ENCODE peak calls at places on chromosomes 16 and 17, in seven cellular contexts. N, C, X, Y, F, H and U are unnamed samples.

GRCh38 chr17:3695723-3696411 is at the start of gene P2RX5:
- DNase-seq in X (no peak), C (no peak), Y (no peak), F (peak; percentile 13), N (peak; percentile 17), H (peak; percentile 47), U (no peak)

GRCh38 chr17:41629826-41630670 is 5.7 kb upstream of the KRT17 start:
- DNase-seq in H (no peak), N (no peak), F (no peak), X (no peak), Y (no peak), C (no peak), U (no peak)

GRCh38 chr17:79993390-79994221 is 42.1 kb downstream of the TBC1D16 start:
- DNase-seq in N (peak; percentile 82), H (peak; percentile 26), C (no peak), F (peak; percentile 94), X (peak; percentile 75), Y (no peak), U (peak; percentile 87)

GRCh38 chr16:46916980-46917379 is 32.8 kb downstream of the GPT2 start:
- DNase-seq in C (no peak), N (no peak), Y (no peak), H (no peak), F (no peak), X (no peak), U (no peak)

GRCh38 chr16:66030036-66030435 is 336.5 kb upstream of the CDH5 start:
- DNase-seq in N (no peak), F (peak; percentile 79), X (no peak), H (no peak), C (no peak), Y (no peak), U (no peak)

GRCh38 chr16:54342001-54342776 is 55.6 kb upstream of the IRX3 start:
- DNase-seq in N (no peak), X (no peak), C (no peak), H (no peak), Y (no peak), F (peak; percentile 49), U (peak; percentile 94)

GRCh38 chr17:82235775-82236141 is 6.9 kb downstream of the SLC16A3 start:
- DNase-seq in C (no peak), N (peak; percentile 85), F (no peak), X (no peak), H (no peak), Y (no peak), U (peak; percentile 41)

GRCh38 chr17:39753514-39754160 is 15.9 kb downstream of the GRB7 start:
- DNase-seq in F (no peak), H (no peak), X (peak; percentile 69), Y (peak; percentile 15), N (no peak), C (no peak), U (no peak)

GRCh38 chr17:53150101-53150698 is 672.5 kb upstream of the KIF2B start:
- DNase-seq in Y (peak; percentile 19), N (peak; percentile 11), F (peak; percentile 25), X (peak; percentile 17), H (no peak), C (no peak), U (no peak)

GRCh38 chr17:60077672-60078519 is 825 bp downstream of the HEATR6 start:
- DNase-seq in C (no peak), F (peak; percentile 51), X (no peak), N (peak; percentile 7), Y (no peak), H (no peak), U (no peak)

GRCh38 chr17:19306160-19307111 is 56.1 kb downstream of the B9D1 start:
- DNase-seq in C (no peak), F (no peak), N (no peak), Y (peak; percentile 99), H (peak; percentile 49), X (no peak), U (no peak)

GRCh38 chr16:29876578-29877249 is 13.7 kb upstream of the CDIPT start:
- DNase-seq in X (no peak), H (no peak), C (no peak), Y (no peak), N (no peak), F (no peak), U (no peak)

GRCh38 chr17:78126895-78127239 is 1.7 kb downstream of the TMC6 start:
- DNase-seq in X (no peak), N (no peak), Y (no peak), C (no peak), F (no peak), H (no peak), U (no peak)

GRCh38 chr16:57140866-57141668 is 44.8 kb downstream of the PSME3IP1 start:
- DNase-seq in Y (no peak), X (no peak), H (no peak), C (no peak), F (no peak), N (no peak), U (no peak)

GRCh38 chr16:89430436-89431157 is 59.8 kb downstream of the ANKRD11 start:
- DNase-seq in C (no peak), X (no peak), F (no peak), H (no peak), N (peak; percentile 32), Y (no peak), U (no peak)

GRCh38 chr16:89859809-89860075 is 13.7 kb upstream of the TCF25 start:
- DNase-seq in F (no peak), N (no peak), H (no peak), Y (no peak), C (no peak), X (no peak), U (no peak)

GRCh38 chr17:42459983-42460300 is 1.3 kb downstream of the ATP6V0A1 start:
- DNase-seq in X (no peak), F (peak; percentile 63), N (peak; percentile 53), H (peak; percentile 23), Y (no peak), C (no peak), U (peak; percentile 62)

GRCh38 chr17:19651461-19652238 is 3.1 kb downstream of the ALDH3A2 start:
- DNase-seq in N (peak; percentile 39), C (no peak), H (no peak), X (no peak), F (no peak), Y (no peak), U (no peak)

GRCh38 chr16:64920211-64920610 is 201.7 kb downstream of the CDH11 start:
- DNase-seq in C (no peak), H (no peak), N (no peak), Y (no peak), X (no peak), F (peak; percentile 27), U (peak; percentile 18)

GRCh38 chr16:70348991-70349390 is 2.3 kb downstream of the DDX19A start:
- DNase-seq in F (peak; percentile 75), C (no peak), N (no peak), X (no peak), Y (no peak), H (no peak), U (no peak)

GRCh38 chr17:68514809-68515208 is 2.6 kb downstream of the PRKAR1A start:
- DNase-seq in C (no peak), Y (peak; percentile 33), N (peak; percentile 57), F (peak; percentile 93), H (no peak), X (no peak), U (no peak)

GRCh38 chr17:5919104-5919503 is 151.1 kb upstream of the WSCD1 start:
- DNase-seq in X (no peak), H (no peak), F (no peak), Y (no peak), C (no peak), N (no peak), U (no peak)

GRCh38 chr16:1572664-1573063 is 39.2 kb downstream of the TMEM204 start:
- DNase-seq in F (no peak), Y (no peak), N (peak; percentile 48), C (no peak), H (no peak), X (no peak), U (no peak)

GRCh38 chr17:45427181-45427835 is 5.4 kb downstream of the ARHGAP27 start:
- DNase-seq in X (no peak), N (no peak), C (no peak), Y (no peak), F (no peak), H (no peak), U (no peak)

GRCh38 chr16:25707982-25708583 is 16.3 kb downstream of the HS3ST4 start:
- DNase-seq in X (no peak), F (peak; percentile 6), N (peak; percentile 31), C (no peak), Y (no peak), H (no peak), U (peak; percentile 2)

GRCh38 chr17:13825526-13826040 is 223.9 kb upstream of the HS3ST3A1 start:
- DNase-seq in N (no peak), H (no peak), F (no peak), C (no peak), Y (no peak), X (no peak), U (no peak)

GRCh38 chr17:82316651-82317393 is 586 bp downstream of the CD7 start:
- DNase-seq in X (no peak), N (no peak), H (peak; percentile 31), C (no peak), Y (no peak), F (no peak), U (no peak)

GRCh38 chr16:49366669-49367068 is 6.9 kb upstream of the C16orf78 start:
- DNase-seq in X (no peak), Y (no peak), H (no peak), N (no peak), F (no peak), C (no peak), U (no peak)

GRCh38 chr17:69447726-69448125 is 33.2 kb downstream of the MAP2K6 start:
- DNase-seq in Y (peak; percentile 59), C (no peak), H (no peak), F (no peak), X (no peak), N (no peak), U (no peak)

GRCh38 chr17:45702666-45703266 is 81.4 kb upstream of the CRHR1 start:
- DNase-seq in Y (no peak), N (peak; percentile 28), C (no peak), H (no peak), X (no peak), F (peak; percentile 40), U (peak; percentile 55)

GRCh38 chr17:81136366-81136765 is 28.9 kb upstream of the PVALEF start:
- DNase-seq in F (no peak), Y (no peak), H (no peak), X (no peak), N (no peak), C (no peak), U (no peak)

GRCh38 chr17:1492249-1493206 is at the start of gene MYO1C:
- DNase-seq in H (no peak), N (peak; percentile 30), F (no peak), C (no peak), Y (no peak), X (no peak), U (no peak)

GRCh38 chr17:10881959-10882358 is 44.1 kb upstream of the PIRT start:
- DNase-seq in H (no peak), F (no peak), Y (no peak), C (no peak), X (no peak), N (no peak), U (no peak)

GRCh38 chr16:63789603-63790002 is 1332.3 kb downstream of the CDH11 start:
- DNase-seq in X (no peak), F (peak; percentile 23), Y (no peak), C (no peak), N (peak; percentile 3), H (no peak), U (no peak)

GRCh38 chr16:31177136-31177535 is 2.8 kb upstream of the FUS start:
- DNase-seq in H (peak; percentile 47), C (peak; percentile 21), Y (no peak), X (no peak), N (peak; percentile 92), F (no peak), U (peak; percentile 98)